ENCODE peak calls at places on chromosomes 3 and 15, in six cellular contexts. B, K, J, M, Y and S are unnamed samples.

GRCh38 chr15:34147371-34148140 is 45.7 kb downstream of the PGBD4 start:
- DNase-seq in M (peak), K (peak), Y (peak), B (no peak), J (no peak), S (no peak)

GRCh38 chr3:144028798-144029411 is 57.3 kb downstream of the DIPK2A start:
- DNase-seq in J (no peak), K (no peak), B (no peak), Y (no peak), M (no peak), S (peak)

GRCh38 chr3:8366214-8366613 is 135.4 kb upstream of the LMCD1 start:
- DNase-seq in Y (no peak), M (no peak), K (no peak), B (no peak), J (no peak), S (no peak)

GRCh38 chr3:10518506-10519150 is 13.2 kb upstream of the ATP2B2 start:
- DNase-seq in K (peak), B (peak), M (peak), Y (peak), J (no peak), S (no peak)

GRCh38 chr15:41870689-41871081 is 23.2 kb downstream of the SPTBN5 start:
- DNase-seq in B (no peak), Y (peak), M (peak), K (peak), J (no peak), S (no peak)

GRCh38 chr15:79437275-79438000 is 5.3 kb downstream of the MINAR1 start:
- DNase-seq in M (no peak), J (no peak), B (no peak), K (no peak), Y (no peak), S (no peak)

GRCh38 chr3:149771652-149772271 is 19.5 kb upstream of the COMMD2 start:
- DNase-seq in K (peak), Y (peak), B (no peak), J (peak), M (peak), S (peak)

GRCh38 chr3:121624147-121624852 is 31.1 kb downstream of the FBXO40 start:
- DNase-seq in K (no peak), M (no peak), B (no peak), Y (no peak), J (no peak), S (no peak)

GRCh38 chr15:29046946-29047345 is 161.2 kb downstream of the APBA2 start:
- DNase-seq in M (no peak), Y (no peak), J (no peak), K (no peak), B (no peak), S (no peak)

GRCh38 chr3:23592961-23593931 is 212.5 kb upstream of the UBE2E1 start:
- DNase-seq in M (no peak), B (no peak), Y (peak), J (no peak), K (no peak), S (peak)

GRCh38 chr3:87873136-87873535 is 185.7 kb downstream of the CGGBP1 start:
- DNase-seq in M (peak), B (no peak), Y (peak), J (no peak), K (peak), S (no peak)

GRCh38 chr3:150078983-150079739 is 108.5 kb upstream of the PFN2 start:
- DNase-seq in B (no peak), M (peak), J (no peak), K (peak), Y (peak), S (no peak)

GRCh38 chr3:184845819-184846218 is 33.9 kb downstream of the VPS8 start:
- DNase-seq in M (no peak), Y (no peak), B (no peak), J (no peak), K (no peak), S (no peak)

GRCh38 chr3:79364784-79365183 is 403.0 kb downstream of the ROBO1 start:
- DNase-seq in K (no peak), Y (no peak), M (no peak), J (no peak), B (no peak), S (no peak)

GRCh38 chr3:31226331-31226730 is 306.4 kb upstream of the STT3B start:
- DNase-seq in Y (no peak), J (no peak), M (no peak), K (no peak), B (no peak), S (no peak)

GRCh38 chr3:132135628-132136333 is 101.0 kb upstream of the CPNE4 start:
- DNase-seq in M (peak), K (peak), Y (peak), B (no peak), J (no peak), S (no peak)

GRCh38 chr3:159169828-159170227 is 368.0 kb downstream of the MFSD1 start:
- DNase-seq in M (peak), Y (peak), B (no peak), K (peak), J (no peak), S (no peak)

GRCh38 chr3:177538743-177539730 is 341.8 kb upstream of the TBL1XR1 start:
- DNase-seq in M (peak), Y (peak), J (no peak), B (no peak), K (no peak), S (no peak)

GRCh38 chr3:149277338-149277813 is 55.7 kb upstream of the CP start:
- DNase-seq in J (no peak), M (peak), Y (peak), K (peak), B (no peak), S (no peak)

GRCh38 chr15:89993344-89993743 is 7.8 kb upstream of the ZNF710 start:
- DNase-seq in B (no peak), Y (no peak), J (no peak), K (no peak), M (no peak), S (no peak)

GRCh38 chr3:139198929-139199328 is 144.9 kb upstream of the MRPS22 start:
- DNase-seq in M (no peak), K (no peak), Y (peak), J (no peak), B (no peak), S (no peak)

GRCh38 chr3:183180105-183180763 is 17.7 kb upstream of the LAMP3 start:
- DNase-seq in M (peak), B (no peak), J (no peak), Y (peak), K (peak), S (no peak)

GRCh38 chr3:180700941-180701340 is 21.7 kb upstream of the CCDC39 start:
- DNase-seq in J (no peak), B (no peak), Y (peak), K (no peak), M (peak), S (no peak)

GRCh38 chr15:49979705-49980382 is 139.2 kb downstream of the ATP8B4 start:
- DNase-seq in B (no peak), M (no peak), J (no peak), K (no peak), Y (no peak), S (no peak)

GRCh38 chr3:62605413-62606068 is 232.2 kb upstream of the FEZF2 start:
- DNase-seq in K (no peak), M (no peak), J (no peak), Y (no peak), B (no peak), S (no peak)

GRCh38 chr3:28326458-28326926 is 22.0 kb upstream of the ZCWPW2 start:
- DNase-seq in J (no peak), M (no peak), K (no peak), Y (no peak), B (no peak), S (no peak)

GRCh38 chr15:82196353-82196752 is 66.2 kb downstream of the EFL1 start:
- DNase-seq in Y (no peak), J (no peak), K (no peak), M (no peak), B (no peak), S (no peak)

GRCh38 chr15:82197734-82198594 is 64.6 kb downstream of the EFL1 start:
- DNase-seq in K (peak), B (no peak), J (peak), M (peak), Y (peak), S (peak)
- TF ChIP-seq CTCF in K (peak), B (peak), J (peak), M (peak), Y (peak), S (peak)

GRCh38 chr15:45164914-45165313 is 22.9 kb downstream of the SHF start:
- DNase-seq in J (no peak), Y (no peak), K (no peak), B (no peak), M (no peak), S (no peak)

GRCh38 chr15:45165536-45165935 is 22.2 kb downstream of the SHF start:
- DNase-seq in B (no peak), Y (no peak), K (no peak), J (no peak), M (no peak), S (no peak)

GRCh38 chr15:45161666-45162065 is 26.1 kb downstream of the SHF start:
- DNase-seq in B (no peak), J (no peak), M (no peak), K (no peak), Y (no peak), S (no peak)

GRCh38 chr15:45163508-45163856 is 24.3 kb downstream of the SHF start:
- DNase-seq in B (no peak), J (no peak), Y (no peak), M (no peak), K (no peak), S (no peak)

GRCh38 chr15:45162771-45163507 is 24.8 kb downstream of the SHF start:
- DNase-seq in B (no peak), M (peak), Y (peak), K (peak), J (peak), S (peak)
- TF ChIP-seq CTCF in B (peak), M (peak), Y (peak), K (peak), J (peak), S (peak)

GRCh38 chr3:49454457-49454856 is 15.6 kb upstream of the DAG1 start:
- DNase-seq in B (no peak), K (no peak), J (no peak), Y (peak), M (no peak), S (no peak)
- TF ChIP-seq CTCF in B (peak), K (peak), J (peak), Y (peak), M (no peak), S (peak)

GRCh38 chr3:46998852-46999515 is 19.5 kb downstream of the NBEAL2 start:
- DNase-seq in B (peak), J (no peak), K (no peak), Y (no peak), M (no peak), S (no peak)
- TF ChIP-seq CTCF in B (peak), J (no peak), K (no peak), Y (peak), M (no peak), S (no peak)

GRCh38 chr3:7074217-7074616 is 213.3 kb downstream of the GRM7 start:
- DNase-seq in Y (no peak), K (no peak), B (no peak), M (no peak), J (no peak), S (no peak)

GRCh38 chr3:7070461-7070860 is 209.5 kb downstream of the GRM7 start:
- DNase-seq in M (no peak), B (no peak), K (no peak), Y (no peak), J (no peak), S (no peak)

GRCh38 chr3:7075120-7075519 is 214.2 kb downstream of the GRM7 start:
- DNase-seq in J (no peak), M (no peak), B (no peak), Y (no peak), K (no peak), S (no peak)

DNA sequence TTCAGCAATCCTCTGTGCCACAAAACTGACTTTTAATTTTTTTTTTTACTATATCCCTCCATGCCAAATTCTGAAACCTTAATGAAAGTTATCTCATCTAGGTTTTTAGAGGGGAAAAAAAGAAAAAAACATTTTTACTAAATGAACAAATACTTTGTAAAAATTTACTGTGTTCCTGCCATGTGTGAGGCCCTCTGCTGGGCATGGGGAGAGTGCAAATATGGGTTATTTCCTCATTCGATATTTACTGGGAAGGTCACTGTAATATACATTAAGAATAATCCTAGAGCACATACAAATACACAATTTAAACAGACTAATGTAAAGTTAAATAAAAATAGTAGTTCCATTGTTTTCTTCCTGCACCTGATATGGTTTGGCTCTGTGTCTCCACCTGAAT is 215.0 kb downstream of the GRM7 start:
- DNase-seq in B (no peak), K (no peak), Y (no peak), J (no peak), M (no peak), S (no peak)
- TF ChIP-seq CTCF in B (peak), K (no peak), Y (peak), J (no peak), M (no peak), S (peak)

DNA sequence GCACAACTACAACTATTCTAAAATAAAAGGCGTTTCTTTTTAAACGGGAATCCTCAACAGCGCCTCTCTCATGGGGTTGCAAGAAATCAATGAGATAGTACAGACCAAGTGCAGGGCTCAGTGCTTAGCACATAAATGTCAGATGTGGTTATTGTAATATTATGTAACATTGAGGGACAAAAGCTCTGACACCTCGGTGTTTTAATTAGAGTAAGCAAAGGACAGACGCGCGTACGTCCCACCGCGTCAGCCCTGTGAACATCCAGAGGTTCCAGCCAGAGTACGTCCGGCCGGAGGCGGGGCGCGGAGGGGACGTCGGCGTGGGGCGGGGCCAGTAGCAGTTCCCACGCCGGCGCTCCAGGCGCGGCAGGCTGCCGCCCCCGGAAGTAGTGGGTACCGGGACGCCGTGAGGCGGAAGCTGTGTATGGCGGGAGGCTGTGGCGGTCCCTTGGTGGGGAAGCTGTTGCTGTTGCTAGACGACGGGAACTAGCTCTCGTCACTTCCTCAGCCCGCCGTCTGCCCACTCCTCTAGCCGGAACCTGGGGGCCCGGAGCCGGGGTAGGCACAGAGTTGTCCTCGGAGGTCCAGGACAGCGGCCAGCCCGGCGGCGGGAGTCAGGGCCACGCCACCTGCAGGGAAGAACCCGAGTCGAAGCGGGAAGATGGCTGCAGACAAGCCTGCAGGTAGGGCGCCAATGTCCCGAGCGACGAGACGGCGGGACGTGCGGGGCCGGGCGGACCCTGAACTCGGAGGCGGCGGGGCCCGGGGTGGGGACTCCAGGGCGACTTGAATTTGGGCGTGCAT is at the start of gene CNOT10:
- DNase-seq in J (peak), K (peak), M (peak), B (peak), Y (peak), S (peak)
- TF ChIP-seq CTCF in J (no peak), K (no peak), M (no peak), B (peak), Y (peak), S (peak)